ENCODE peak calls at places on chromosomes 7 and 10, in five cellular contexts. One of them, this sample, is unnamed.

GRCh38 chr7:46685051-46685450 is 764.0 kb upstream of the IGFBP3 start:
- DNase-seq in mucosa of descending colon: no peak
- DNase-seq in NT2/D1: no peak
- DNase-seq in body of pancreas: peak; percentile 17
- DNase-seq in HCT116: no peak
- DNase-seq in this sample: no peak

GRCh38 chr10:73629165-73629564 is 12.1 kb downstream of the MYOZ1 start:
- DNase-seq in mucosa of descending colon: no peak
- DNase-seq in NT2/D1: no peak
- DNase-seq in body of pancreas: no peak
- DNase-seq in HCT116: no peak
- DNase-seq in this sample: no peak

GRCh38 chr7:121401896-121402295 is 5.8 kb upstream of the FAM3C start:
- DNase-seq in mucosa of descending colon: no peak
- DNase-seq in NT2/D1: no peak
- DNase-seq in body of pancreas: no peak
- DNase-seq in HCT116: no peak
- DNase-seq in this sample: peak; percentile 17

GRCh38 chr7:128409435-128410091 is at the start of gene IMPDH1:
- DNase-seq in mucosa of descending colon: peak; percentile 93
- DNase-seq in NT2/D1: peak; percentile 46
- DNase-seq in body of pancreas: peak; percentile 87
- DNase-seq in HCT116: no peak
- DNase-seq in this sample: peak; percentile 100

GRCh38 chr7:147406521-147407115 is 1183.9 kb upstream of the C7orf33 start:
- DNase-seq in mucosa of descending colon: no peak
- DNase-seq in NT2/D1: no peak
- DNase-seq in body of pancreas: no peak
- DNase-seq in HCT116: no peak
- DNase-seq in this sample: peak; percentile 44

GRCh38 chr10:127618797-127619196 is 69.7 kb downstream of the NPS start:
- DNase-seq in mucosa of descending colon: no peak
- DNase-seq in NT2/D1: no peak
- DNase-seq in body of pancreas: no peak
- DNase-seq in HCT116: no peak
- DNase-seq in this sample: no peak

GRCh38 chr10:127374901-127375300 is 174.2 kb upstream of the NPS start:
- DNase-seq in mucosa of descending colon: no peak
- DNase-seq in NT2/D1: no peak
- DNase-seq in body of pancreas: no peak
- DNase-seq in HCT116: no peak
- DNase-seq in this sample: no peak

GRCh38 chr10:67385566-67385965 is 310.4 kb downstream of the CTNNA3 start:
- DNase-seq in mucosa of descending colon: no peak
- DNase-seq in NT2/D1: no peak
- DNase-seq in body of pancreas: no peak
- DNase-seq in HCT116: no peak
- DNase-seq in this sample: no peak

GRCh38 chr10:13633689-13634088 is 46.9 kb downstream of the PRPF18 start:
- DNase-seq in mucosa of descending colon: peak; percentile 31
- DNase-seq in NT2/D1: no peak
- DNase-seq in body of pancreas: peak; percentile 50
- DNase-seq in HCT116: no peak
- DNase-seq in this sample: peak; percentile 79

GRCh38 chr7:21365866-21366624 is 61.8 kb upstream of the SP4 start:
- DNase-seq in mucosa of descending colon: peak; percentile 30
- DNase-seq in NT2/D1: no peak
- DNase-seq in body of pancreas: peak; percentile 26
- DNase-seq in HCT116: peak; percentile 1
- DNase-seq in this sample: no peak

GRCh38 chr7:3332308-3332707 is 31.3 kb downstream of the SDK1 start:
- DNase-seq in mucosa of descending colon: no peak
- DNase-seq in NT2/D1: no peak
- DNase-seq in body of pancreas: no peak
- DNase-seq in HCT116: no peak
- DNase-seq in this sample: no peak

GRCh38 chr7:100093054-100093453 is 4.3 kb downstream of the COPS6 start:
- DNase-seq in mucosa of descending colon: no peak
- DNase-seq in NT2/D1: no peak
- DNase-seq in body of pancreas: no peak
- DNase-seq in HCT116: no peak
- DNase-seq in this sample: no peak

GRCh38 chr10:22737587-22737986 is 23.2 kb upstream of the PIP4K2A start:
- DNase-seq in mucosa of descending colon: no peak
- DNase-seq in NT2/D1: no peak
- DNase-seq in body of pancreas: no peak
- DNase-seq in HCT116: no peak
- DNase-seq in this sample: no peak

GRCh38 chr10:100744136-100744979 is 1.0 kb upstream of the PAX2 start:
- DNase-seq in mucosa of descending colon: no peak
- DNase-seq in NT2/D1: no peak
- DNase-seq in body of pancreas: no peak
- DNase-seq in HCT116: no peak
- DNase-seq in this sample: peak; percentile 86

GRCh38 chr10:52318822-52319464 is 4.9 kb downstream of the DKK1 start:
- DNase-seq in mucosa of descending colon: no peak
- DNase-seq in NT2/D1: no peak
- DNase-seq in body of pancreas: no peak
- DNase-seq in HCT116: peak; percentile 93
- DNase-seq in this sample: peak; percentile 85

GRCh38 chr7:117384693-117385092 is 42.6 kb downstream of the ASZ1 start:
- DNase-seq in mucosa of descending colon: no peak
- DNase-seq in NT2/D1: no peak
- DNase-seq in body of pancreas: no peak
- DNase-seq in HCT116: no peak
- DNase-seq in this sample: no peak

GRCh38 chr10:30186371-30186875 is 127.0 kb upstream of the JCAD start:
- DNase-seq in mucosa of descending colon: no peak
- DNase-seq in NT2/D1: no peak
- DNase-seq in body of pancreas: no peak
- DNase-seq in HCT116: no peak
- DNase-seq in this sample: peak; percentile 82

GRCh38 chr10:98296514-98296913 is 28.5 kb upstream of the LOXL4 start:
- DNase-seq in mucosa of descending colon: no peak
- DNase-seq in NT2/D1: no peak
- DNase-seq in body of pancreas: no peak
- DNase-seq in HCT116: no peak
- DNase-seq in this sample: no peak

GRCh38 chr10:124657806-124658205 is 86.4 kb downstream of the FAM53B start:
- DNase-seq in mucosa of descending colon: peak; percentile 40
- DNase-seq in NT2/D1: no peak
- DNase-seq in body of pancreas: peak; percentile 41
- DNase-seq in HCT116: no peak
- DNase-seq in this sample: no peak

GRCh38 chr7:156031679-156032478 is 219.6 kb upstream of the SHH start:
- DNase-seq in mucosa of descending colon: no peak
- DNase-seq in NT2/D1: no peak
- DNase-seq in body of pancreas: no peak
- DNase-seq in HCT116: no peak
- DNase-seq in this sample: peak; percentile 14

GRCh38 chr7:1938788-1939433 is 268.8 kb downstream of the ELFN1 start:
- DNase-seq in mucosa of descending colon: no peak
- DNase-seq in NT2/D1: no peak
- DNase-seq in body of pancreas: no peak
- DNase-seq in HCT116: no peak
- DNase-seq in this sample: no peak

GRCh38 chr10:16491933-16492332 is 29.7 kb downstream of the C1QL3 start:
- DNase-seq in mucosa of descending colon: no peak
- DNase-seq in NT2/D1: no peak
- DNase-seq in body of pancreas: no peak
- DNase-seq in HCT116: no peak
- DNase-seq in this sample: no peak

GRCh38 chr7:140229591-140230516 is 53.1 kb upstream of the KDM7A start:
- DNase-seq in mucosa of descending colon: peak; percentile 92
- DNase-seq in NT2/D1: no peak
- DNase-seq in body of pancreas: peak; percentile 18
- DNase-seq in HCT116: no peak
- DNase-seq in this sample: no peak

GRCh38 chr7:127865466-127865865 is 165.8 kb downstream of the LRRC4 start:
- DNase-seq in mucosa of descending colon: no peak
- DNase-seq in NT2/D1: no peak
- DNase-seq in body of pancreas: no peak
- DNase-seq in HCT116: no peak
- DNase-seq in this sample: no peak

GRCh38 chr7:47707596-47707995 is 125.7 kb upstream of the TNS3 start:
- DNase-seq in mucosa of descending colon: no peak
- DNase-seq in NT2/D1: no peak
- DNase-seq in body of pancreas: no peak
- DNase-seq in HCT116: no peak
- DNase-seq in this sample: no peak

GRCh38 chr10:61487506-61487905 is 34.3 kb upstream of the TMEM26 start:
- DNase-seq in mucosa of descending colon: no peak
- DNase-seq in NT2/D1: no peak
- DNase-seq in body of pancreas: no peak
- DNase-seq in HCT116: no peak
- DNase-seq in this sample: no peak

GRCh38 chr10:86007171-86007570 is 359.4 kb downstream of the GRID1 start:
- DNase-seq in mucosa of descending colon: no peak
- DNase-seq in NT2/D1: no peak
- DNase-seq in body of pancreas: no peak
- DNase-seq in HCT116: no peak
- DNase-seq in this sample: no peak

GRCh38 chr7:37930226-37930948 is 9.9 kb downstream of the EPDR1 start:
- DNase-seq in mucosa of descending colon: no peak
- DNase-seq in NT2/D1: no peak
- DNase-seq in body of pancreas: no peak
- DNase-seq in HCT116: no peak
- DNase-seq in this sample: peak; percentile 89

GRCh38 chr10:792792-793100 is 103.3 kb upstream of the DIP2C start:
- DNase-seq in mucosa of descending colon: no peak
- DNase-seq in NT2/D1: no peak
- DNase-seq in body of pancreas: no peak
- DNase-seq in HCT116: no peak
- DNase-seq in this sample: peak; percentile 66

GRCh38 chr10:133201151-133201947 is 28.7 kb upstream of the UTF1 start:
- DNase-seq in mucosa of descending colon: no peak
- DNase-seq in NT2/D1: no peak
- DNase-seq in body of pancreas: no peak
- DNase-seq in HCT116: no peak
- DNase-seq in this sample: no peak

GRCh38 chr10:132508497-132509443 is 28.8 kb upstream of the INPP5A start:
- DNase-seq in mucosa of descending colon: no peak
- DNase-seq in NT2/D1: no peak
- DNase-seq in body of pancreas: peak; percentile 85
- DNase-seq in HCT116: no peak
- DNase-seq in this sample: peak; percentile 52

GRCh38 chr7:11313801-11314200 is 340.1 kb downstream of the PHF14 start:
- DNase-seq in mucosa of descending colon: no peak
- DNase-seq in NT2/D1: no peak
- DNase-seq in body of pancreas: no peak
- DNase-seq in HCT116: no peak
- DNase-seq in this sample: no peak

GRCh38 chr10:13536674-13537366 is 8.0 kb upstream of the BEND7 start:
- DNase-seq in mucosa of descending colon: peak; percentile 68
- DNase-seq in NT2/D1: peak; percentile 75
- DNase-seq in body of pancreas: peak; percentile 66
- DNase-seq in HCT116: peak; percentile 33
- DNase-seq in this sample: no peak

GRCh38 chr7:130948913-130949312 is 214.9 kb upstream of the KLF14 start:
- DNase-seq in mucosa of descending colon: no peak
- DNase-seq in NT2/D1: no peak
- DNase-seq in body of pancreas: no peak
- DNase-seq in HCT116: no peak
- DNase-seq in this sample: no peak
- H3K4me1 ChIP-seq in mucosa of descending colon: peaks cover 6% of the 10 kb centered on the region
- H3K4me1 ChIP-seq in NT2/D1: no peaks in the 10 kb centered on the region
- H3K4me1 ChIP-seq in body of pancreas: peaks cover 4% of the 10 kb centered on the region
- H3K4me1 ChIP-seq in HCT116: peaks cover 94% of the 10 kb centered on the region
- H3K4me1 ChIP-seq in this sample: peaks cover 48% of the 10 kb centered on the region

GRCh38 chr10:69014171-69014570 is 25.6 kb downstream of the KIFBP start:
- DNase-seq in mucosa of descending colon: no peak
- DNase-seq in NT2/D1: no peak
- DNase-seq in body of pancreas: no peak
- DNase-seq in HCT116: no peak
- DNase-seq in this sample: no peak

GRCh38 chr10:69022611-69023010 is 34.0 kb downstream of the KIFBP start:
- DNase-seq in mucosa of descending colon: no peak
- DNase-seq in NT2/D1: no peak
- DNase-seq in body of pancreas: no peak
- DNase-seq in HCT116: no peak
- DNase-seq in this sample: no peak

DNA sequence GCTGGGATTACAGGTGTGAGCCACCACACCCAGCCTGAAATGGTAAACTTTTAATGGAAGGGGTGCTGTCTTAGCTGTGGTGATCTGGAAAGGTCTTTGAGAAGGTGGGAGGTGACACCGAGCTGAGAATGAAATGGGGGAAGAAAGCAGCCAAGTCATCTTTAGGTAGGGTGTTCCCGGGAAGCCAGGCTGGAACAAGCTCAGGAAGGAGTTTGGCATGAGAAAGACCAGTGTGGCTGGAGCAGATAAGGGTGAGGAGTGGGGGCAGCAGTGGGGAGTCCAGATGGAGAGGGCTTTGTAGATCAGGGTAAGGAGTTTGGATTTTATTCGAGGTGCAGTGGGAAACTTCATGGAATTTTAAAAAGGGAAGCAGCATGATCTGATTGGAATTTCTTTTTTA is 30.0 kb downstream of the KIFBP start:
- DNase-seq in mucosa of descending colon: no peak
- DNase-seq in NT2/D1: no peak
- DNase-seq in body of pancreas: no peak
- DNase-seq in HCT116: no peak
- DNase-seq in this sample: no peak
- H3K36me3 ChIP-seq in mucosa of descending colon: no peaks in the 10 kb centered on the region
- H3K36me3 ChIP-seq in NT2/D1: peaks cover 29% of the 10 kb centered on the region
- H3K36me3 ChIP-seq in body of pancreas: peaks cover 3% of the 10 kb centered on the region
- H3K36me3 ChIP-seq in HCT116: no peaks in the 10 kb centered on the region
- H3K36me3 ChIP-seq in this sample: peaks cover 33% of the 10 kb centered on the region

GRCh38 chr10:102283488-102283887 is 38.2 kb downstream of the GBF1 start:
- DNase-seq in mucosa of descending colon: no peak
- DNase-seq in NT2/D1: no peak
- DNase-seq in body of pancreas: no peak
- DNase-seq in HCT116: no peak
- DNase-seq in this sample: no peak
- H3K4me1 ChIP-seq in mucosa of descending colon: peaks cover 2% of the 10 kb centered on the region
- H3K4me1 ChIP-seq in NT2/D1: no peaks in the 10 kb centered on the region
- H3K4me1 ChIP-seq in body of pancreas: peaks cover 19% of the 10 kb centered on the region
- H3K4me1 ChIP-seq in HCT116: no peaks in the 10 kb centered on the region
- H3K4me1 ChIP-seq in this sample: peaks cover 10% of the 10 kb centered on the region

GRCh38 chr10:6098156-6098555 is 9.3 kb downstream of the RBM17 start:
- DNase-seq in mucosa of descending colon: no peak
- DNase-seq in NT2/D1: no peak
- DNase-seq in body of pancreas: no peak
- DNase-seq in HCT116: no peak
- DNase-seq in this sample: no peak

GRCh38 chr10:6102128-6102527 is 13.3 kb downstream of the RBM17 start:
- DNase-seq in mucosa of descending colon: peak; percentile 44
- DNase-seq in NT2/D1: no peak
- DNase-seq in body of pancreas: no peak
- DNase-seq in HCT116: no peak
- DNase-seq in this sample: no peak

GRCh38 chr10:6103591-6103990 is 14.8 kb downstream of the RBM17 start:
- DNase-seq in mucosa of descending colon: no peak
- DNase-seq in NT2/D1: no peak
- DNase-seq in body of pancreas: no peak
- DNase-seq in HCT116: no peak
- DNase-seq in this sample: no peak

GRCh38 chr10:6100370-6100769 is 11.5 kb downstream of the RBM17 start:
- DNase-seq in mucosa of descending colon: no peak
- DNase-seq in NT2/D1: no peak
- DNase-seq in body of pancreas: no peak
- DNase-seq in HCT116: no peak
- DNase-seq in this sample: no peak

GRCh38 chr10:6101181-6101580 is 12.3 kb downstream of the RBM17 start:
- DNase-seq in mucosa of descending colon: peak; percentile 20
- DNase-seq in NT2/D1: no peak
- DNase-seq in body of pancreas: no peak
- DNase-seq in HCT116: no peak
- DNase-seq in this sample: no peak
- H3K36me3 ChIP-seq in mucosa of descending colon: no peaks in the 10 kb centered on the region
- H3K36me3 ChIP-seq in NT2/D1: peaks cover 76% of the 10 kb centered on the region
- H3K36me3 ChIP-seq in body of pancreas: peaks cover 16% of the 10 kb centered on the region
- H3K36me3 ChIP-seq in HCT116: peaks cover 49% of the 10 kb centered on the region
- H3K36me3 ChIP-seq in this sample: peaks cover 51% of the 10 kb centered on the region